ENCODE peak calls at places on chromosomes 3 and 15, in nine cellular contexts. One of them, this sample, is unnamed.

GRCh38 chr3:158651192-158651591 is 6.9 kb downstream of the GFM1 start:
- DNase-seq in stimulated activated CD4-positive, alpha-beta T cell treated with anti-CD3 and anti-CD28 coated beads, Interleukin-1b, Interleukin-23, amount 100 ng/mL, for 1 hour: no peak
- DNase-seq in ascending aorta: no peak
- DNase-seq in stimulated activated naive CD8-positive, alpha-beta T cell treated with anti-CD3 and anti-CD28 coated beads, Interleukin-15, amount 100 ng/mL, for 72 hours: no peak
- DNase-seq in mucosa of gallbladder: no peak
- DNase-seq in nucleus accumbens: no peak
- DNase-seq in fibroblast of pulmonary artery: no peak
- DNase-seq in cardiac muscle cell: no peak
- DNase-seq in left ventricle myocardium inferior: no peak
- DNase-seq in this sample: no peak

GRCh38 chr3:127074900-127075360 is 92.0 kb downstream of the PLXNA1 start:
- DNase-seq in fibroblast of pulmonary artery: peak; percentile 58
- DNase-seq in nucleus accumbens: no peak
- DNase-seq in ascending aorta: no peak
- DNase-seq in stimulated activated naive CD8-positive, alpha-beta T cell treated with anti-CD3 and anti-CD28 coated beads, Interleukin-15, amount 100 ng/mL, for 72 hours: no peak
- DNase-seq in stimulated activated CD4-positive, alpha-beta T cell treated with anti-CD3 and anti-CD28 coated beads, Interleukin-1b, Interleukin-23, amount 100 ng/mL, for 1 hour: no peak
- DNase-seq in mucosa of gallbladder: no peak
- DNase-seq in cardiac muscle cell: peak; percentile 65
- DNase-seq in left ventricle myocardium inferior: no peak
- DNase-seq in this sample: no peak

GRCh38 chr15:69042531-69042930 is 28.0 kb downstream of the NOX5 start:
- DNase-seq in left ventricle myocardium inferior: no peak
- DNase-seq in stimulated activated CD4-positive, alpha-beta T cell treated with anti-CD3 and anti-CD28 coated beads, Interleukin-1b, Interleukin-23, amount 100 ng/mL, for 1 hour: no peak
- DNase-seq in fibroblast of pulmonary artery: no peak
- DNase-seq in mucosa of gallbladder: no peak
- DNase-seq in stimulated activated naive CD8-positive, alpha-beta T cell treated with anti-CD3 and anti-CD28 coated beads, Interleukin-15, amount 100 ng/mL, for 72 hours: no peak
- DNase-seq in nucleus accumbens: no peak
- DNase-seq in ascending aorta: no peak
- DNase-seq in cardiac muscle cell: no peak
- DNase-seq in this sample: no peak

GRCh38 chr3:137121704-137122314 is 164.0 kb downstream of the IL20RB start:
- DNase-seq in stimulated activated CD4-positive, alpha-beta T cell treated with anti-CD3 and anti-CD28 coated beads, Interleukin-1b, Interleukin-23, amount 100 ng/mL, for 1 hour: no peak
- DNase-seq in cardiac muscle cell: peak; percentile 60
- DNase-seq in stimulated activated naive CD8-positive, alpha-beta T cell treated with anti-CD3 and anti-CD28 coated beads, Interleukin-15, amount 100 ng/mL, for 72 hours: peak; percentile 15
- DNase-seq in left ventricle myocardium inferior: no peak
- DNase-seq in nucleus accumbens: no peak
- DNase-seq in mucosa of gallbladder: peak; percentile 20
- DNase-seq in fibroblast of pulmonary artery: peak; percentile 51
- DNase-seq in ascending aorta: no peak
- DNase-seq in this sample: no peak

GRCh38 chr3:173584834-173585831 is 187.6 kb downstream of the NLGN1 start:
- DNase-seq in left ventricle myocardium inferior: peak; percentile 25
- DNase-seq in stimulated activated naive CD8-positive, alpha-beta T cell treated with anti-CD3 and anti-CD28 coated beads, Interleukin-15, amount 100 ng/mL, for 72 hours: no peak
- DNase-seq in ascending aorta: no peak
- DNase-seq in nucleus accumbens: peak; percentile 15
- DNase-seq in cardiac muscle cell: peak; percentile 47
- DNase-seq in mucosa of gallbladder: peak; percentile 49
- DNase-seq in stimulated activated CD4-positive, alpha-beta T cell treated with anti-CD3 and anti-CD28 coated beads, Interleukin-1b, Interleukin-23, amount 100 ng/mL, for 1 hour: no peak
- DNase-seq in fibroblast of pulmonary artery: peak; percentile 38
- DNase-seq in this sample: no peak

GRCh38 chr15:77107068-77107467 is 36.2 kb upstream of the TSPAN3 start:
- DNase-seq in cardiac muscle cell: peak; percentile 77
- DNase-seq in fibroblast of pulmonary artery: peak; percentile 52
- DNase-seq in mucosa of gallbladder: peak; percentile 52
- DNase-seq in ascending aorta: no peak
- DNase-seq in stimulated activated naive CD8-positive, alpha-beta T cell treated with anti-CD3 and anti-CD28 coated beads, Interleukin-15, amount 100 ng/mL, for 72 hours: no peak
- DNase-seq in left ventricle myocardium inferior: peak; percentile 65
- DNase-seq in nucleus accumbens: no peak
- DNase-seq in stimulated activated CD4-positive, alpha-beta T cell treated with anti-CD3 and anti-CD28 coated beads, Interleukin-1b, Interleukin-23, amount 100 ng/mL, for 1 hour: no peak
- DNase-seq in this sample: no peak

GRCh38 chr3:71101014-71101413 is 482.5 kb downstream of the FOXP1 start:
- DNase-seq in mucosa of gallbladder: no peak
- DNase-seq in left ventricle myocardium inferior: no peak
- DNase-seq in stimulated activated CD4-positive, alpha-beta T cell treated with anti-CD3 and anti-CD28 coated beads, Interleukin-1b, Interleukin-23, amount 100 ng/mL, for 1 hour: no peak
- DNase-seq in cardiac muscle cell: no peak
- DNase-seq in nucleus accumbens: no peak
- DNase-seq in fibroblast of pulmonary artery: peak; percentile 45
- DNase-seq in ascending aorta: no peak
- DNase-seq in stimulated activated naive CD8-positive, alpha-beta T cell treated with anti-CD3 and anti-CD28 coated beads, Interleukin-15, amount 100 ng/mL, for 72 hours: no peak
- DNase-seq in this sample: no peak

GRCh38 chr3:125433611-125434041 is 58.5 kb upstream of the ZNF148 start:
- DNase-seq in left ventricle myocardium inferior: no peak
- DNase-seq in fibroblast of pulmonary artery: no peak
- DNase-seq in nucleus accumbens: no peak
- DNase-seq in stimulated activated naive CD8-positive, alpha-beta T cell treated with anti-CD3 and anti-CD28 coated beads, Interleukin-15, amount 100 ng/mL, for 72 hours: no peak
- DNase-seq in cardiac muscle cell: no peak
- DNase-seq in mucosa of gallbladder: no peak
- DNase-seq in stimulated activated CD4-positive, alpha-beta T cell treated with anti-CD3 and anti-CD28 coated beads, Interleukin-1b, Interleukin-23, amount 100 ng/mL, for 1 hour: no peak
- DNase-seq in ascending aorta: no peak
- DNase-seq in this sample: no peak

GRCh38 chr3:158847466-158847849 is 45.6 kb downstream of the MFSD1 start:
- DNase-seq in stimulated activated naive CD8-positive, alpha-beta T cell treated with anti-CD3 and anti-CD28 coated beads, Interleukin-15, amount 100 ng/mL, for 72 hours: no peak
- DNase-seq in nucleus accumbens: no peak
- DNase-seq in stimulated activated CD4-positive, alpha-beta T cell treated with anti-CD3 and anti-CD28 coated beads, Interleukin-1b, Interleukin-23, amount 100 ng/mL, for 1 hour: no peak
- DNase-seq in ascending aorta: no peak
- DNase-seq in fibroblast of pulmonary artery: peak; percentile 3
- DNase-seq in mucosa of gallbladder: no peak
- DNase-seq in left ventricle myocardium inferior: no peak
- DNase-seq in cardiac muscle cell: peak; percentile 8
- DNase-seq in this sample: no peak

GRCh38 chr15:85463273-85463937 is 83.0 kb downstream of the AKAP13 start:
- DNase-seq in nucleus accumbens: no peak
- DNase-seq in mucosa of gallbladder: no peak
- DNase-seq in fibroblast of pulmonary artery: no peak
- DNase-seq in left ventricle myocardium inferior: no peak
- DNase-seq in stimulated activated naive CD8-positive, alpha-beta T cell treated with anti-CD3 and anti-CD28 coated beads, Interleukin-15, amount 100 ng/mL, for 72 hours: no peak
- DNase-seq in stimulated activated CD4-positive, alpha-beta T cell treated with anti-CD3 and anti-CD28 coated beads, Interleukin-1b, Interleukin-23, amount 100 ng/mL, for 1 hour: no peak
- DNase-seq in ascending aorta: no peak
- DNase-seq in cardiac muscle cell: no peak
- DNase-seq in this sample: no peak

GRCh38 chr15:80773122-80773551 is 6.0 kb upstream of the CEMIP start:
- DNase-seq in left ventricle myocardium inferior: no peak
- DNase-seq in stimulated activated naive CD8-positive, alpha-beta T cell treated with anti-CD3 and anti-CD28 coated beads, Interleukin-15, amount 100 ng/mL, for 72 hours: no peak
- DNase-seq in ascending aorta: no peak
- DNase-seq in nucleus accumbens: no peak
- DNase-seq in cardiac muscle cell: no peak
- DNase-seq in fibroblast of pulmonary artery: no peak
- DNase-seq in stimulated activated CD4-positive, alpha-beta T cell treated with anti-CD3 and anti-CD28 coated beads, Interleukin-1b, Interleukin-23, amount 100 ng/mL, for 1 hour: no peak
- DNase-seq in mucosa of gallbladder: no peak
- DNase-seq in this sample: no peak

GRCh38 chr15:98549741-98550140 is 98.6 kb upstream of the IGF1R start:
- DNase-seq in left ventricle myocardium inferior: no peak
- DNase-seq in fibroblast of pulmonary artery: no peak
- DNase-seq in stimulated activated naive CD8-positive, alpha-beta T cell treated with anti-CD3 and anti-CD28 coated beads, Interleukin-15, amount 100 ng/mL, for 72 hours: no peak
- DNase-seq in nucleus accumbens: no peak
- DNase-seq in cardiac muscle cell: no peak
- DNase-seq in stimulated activated CD4-positive, alpha-beta T cell treated with anti-CD3 and anti-CD28 coated beads, Interleukin-1b, Interleukin-23, amount 100 ng/mL, for 1 hour: no peak
- DNase-seq in mucosa of gallbladder: no peak
- DNase-seq in ascending aorta: no peak
- DNase-seq in this sample: no peak

GRCh38 chr3:193078996-193079731 is 161.5 kb upstream of the MB21D2 start:
- DNase-seq in stimulated activated CD4-positive, alpha-beta T cell treated with anti-CD3 and anti-CD28 coated beads, Interleukin-1b, Interleukin-23, amount 100 ng/mL, for 1 hour: no peak
- DNase-seq in cardiac muscle cell: no peak
- DNase-seq in left ventricle myocardium inferior: no peak
- DNase-seq in stimulated activated naive CD8-positive, alpha-beta T cell treated with anti-CD3 and anti-CD28 coated beads, Interleukin-15, amount 100 ng/mL, for 72 hours: no peak
- DNase-seq in ascending aorta: no peak
- DNase-seq in fibroblast of pulmonary artery: no peak
- DNase-seq in mucosa of gallbladder: no peak
- DNase-seq in nucleus accumbens: no peak
- DNase-seq in this sample: no peak

GRCh38 chr3:191753186-191753585 is 292.2 kb downstream of the PYDC2 start:
- DNase-seq in cardiac muscle cell: no peak
- DNase-seq in left ventricle myocardium inferior: no peak
- DNase-seq in nucleus accumbens: no peak
- DNase-seq in ascending aorta: no peak
- DNase-seq in stimulated activated CD4-positive, alpha-beta T cell treated with anti-CD3 and anti-CD28 coated beads, Interleukin-1b, Interleukin-23, amount 100 ng/mL, for 1 hour: no peak
- DNase-seq in mucosa of gallbladder: no peak
- DNase-seq in stimulated activated naive CD8-positive, alpha-beta T cell treated with anti-CD3 and anti-CD28 coated beads, Interleukin-15, amount 100 ng/mL, for 72 hours: no peak
- DNase-seq in fibroblast of pulmonary artery: no peak
- DNase-seq in this sample: no peak

GRCh38 chr3:150107429-150108175 is 136.9 kb upstream of the PFN2 start:
- DNase-seq in stimulated activated naive CD8-positive, alpha-beta T cell treated with anti-CD3 and anti-CD28 coated beads, Interleukin-15, amount 100 ng/mL, for 72 hours: no peak
- DNase-seq in fibroblast of pulmonary artery: no peak
- DNase-seq in cardiac muscle cell: peak; percentile 17
- DNase-seq in stimulated activated CD4-positive, alpha-beta T cell treated with anti-CD3 and anti-CD28 coated beads, Interleukin-1b, Interleukin-23, amount 100 ng/mL, for 1 hour: no peak
- DNase-seq in nucleus accumbens: no peak
- DNase-seq in left ventricle myocardium inferior: no peak
- DNase-seq in ascending aorta: no peak
- DNase-seq in mucosa of gallbladder: no peak
- DNase-seq in this sample: no peak

GRCh38 chr3:43695443-43695842 is 4.7 kb downstream of the ABHD5 start:
- DNase-seq in fibroblast of pulmonary artery: peak; percentile 88
- DNase-seq in mucosa of gallbladder: no peak
- DNase-seq in stimulated activated naive CD8-positive, alpha-beta T cell treated with anti-CD3 and anti-CD28 coated beads, Interleukin-15, amount 100 ng/mL, for 72 hours: no peak
- DNase-seq in stimulated activated CD4-positive, alpha-beta T cell treated with anti-CD3 and anti-CD28 coated beads, Interleukin-1b, Interleukin-23, amount 100 ng/mL, for 1 hour: no peak
- DNase-seq in nucleus accumbens: no peak
- DNase-seq in cardiac muscle cell: peak; percentile 87
- DNase-seq in ascending aorta: no peak
- DNase-seq in left ventricle myocardium inferior: no peak
- DNase-seq in this sample: no peak

GRCh38 chr3:47612178-47612577 is 33.5 kb upstream of the CSPG5 start:
- DNase-seq in mucosa of gallbladder: no peak
- DNase-seq in cardiac muscle cell: peak; percentile 90
- DNase-seq in left ventricle myocardium inferior: no peak
- DNase-seq in stimulated activated naive CD8-positive, alpha-beta T cell treated with anti-CD3 and anti-CD28 coated beads, Interleukin-15, amount 100 ng/mL, for 72 hours: no peak
- DNase-seq in fibroblast of pulmonary artery: peak; percentile 89
- DNase-seq in nucleus accumbens: no peak
- DNase-seq in ascending aorta: no peak
- DNase-seq in stimulated activated CD4-positive, alpha-beta T cell treated with anti-CD3 and anti-CD28 coated beads, Interleukin-1b, Interleukin-23, amount 100 ng/mL, for 1 hour: no peak
- DNase-seq in this sample: no peak

GRCh38 chr3:159252772-159253384 is 451.0 kb downstream of the MFSD1 start:
- DNase-seq in left ventricle myocardium inferior: no peak
- DNase-seq in fibroblast of pulmonary artery: peak; percentile 81
- DNase-seq in cardiac muscle cell: peak; percentile 72
- DNase-seq in nucleus accumbens: no peak
- DNase-seq in stimulated activated naive CD8-positive, alpha-beta T cell treated with anti-CD3 and anti-CD28 coated beads, Interleukin-15, amount 100 ng/mL, for 72 hours: no peak
- DNase-seq in stimulated activated CD4-positive, alpha-beta T cell treated with anti-CD3 and anti-CD28 coated beads, Interleukin-1b, Interleukin-23, amount 100 ng/mL, for 1 hour: no peak
- DNase-seq in mucosa of gallbladder: no peak
- DNase-seq in ascending aorta: no peak
- DNase-seq in this sample: no peak

GRCh38 chr3:49553320-49553689 is 972 bp upstream of the BSN start:
- DNase-seq in stimulated activated naive CD8-positive, alpha-beta T cell treated with anti-CD3 and anti-CD28 coated beads, Interleukin-15, amount 100 ng/mL, for 72 hours: no peak
- DNase-seq in left ventricle myocardium inferior: no peak
- DNase-seq in fibroblast of pulmonary artery: peak; percentile 57
- DNase-seq in mucosa of gallbladder: no peak
- DNase-seq in stimulated activated CD4-positive, alpha-beta T cell treated with anti-CD3 and anti-CD28 coated beads, Interleukin-1b, Interleukin-23, amount 100 ng/mL, for 1 hour: no peak
- DNase-seq in nucleus accumbens: no peak
- DNase-seq in ascending aorta: no peak
- DNase-seq in cardiac muscle cell: peak; percentile 62
- DNase-seq in this sample: no peak

GRCh38 chr3:54146383-54147239 is 24.3 kb downstream of the CACNA2D3 start:
- DNase-seq in fibroblast of pulmonary artery: peak; percentile 44
- DNase-seq in stimulated activated naive CD8-positive, alpha-beta T cell treated with anti-CD3 and anti-CD28 coated beads, Interleukin-15, amount 100 ng/mL, for 72 hours: no peak
- DNase-seq in left ventricle myocardium inferior: peak; percentile 52
- DNase-seq in ascending aorta: no peak
- DNase-seq in nucleus accumbens: peak; percentile 14
- DNase-seq in mucosa of gallbladder: peak; percentile 29
- DNase-seq in stimulated activated CD4-positive, alpha-beta T cell treated with anti-CD3 and anti-CD28 coated beads, Interleukin-1b, Interleukin-23, amount 100 ng/mL, for 1 hour: no peak
- DNase-seq in cardiac muscle cell: peak; percentile 58
- DNase-seq in this sample: no peak

GRCh38 chr3:52820741-52821140 is 9.7 kb downstream of the ITIH4 start:
- DNase-seq in left ventricle myocardium inferior: no peak
- DNase-seq in cardiac muscle cell: peak; percentile 26
- DNase-seq in nucleus accumbens: no peak
- DNase-seq in stimulated activated CD4-positive, alpha-beta T cell treated with anti-CD3 and anti-CD28 coated beads, Interleukin-1b, Interleukin-23, amount 100 ng/mL, for 1 hour: no peak
- DNase-seq in stimulated activated naive CD8-positive, alpha-beta T cell treated with anti-CD3 and anti-CD28 coated beads, Interleukin-15, amount 100 ng/mL, for 72 hours: peak; percentile 30
- DNase-seq in fibroblast of pulmonary artery: peak; percentile 22
- DNase-seq in ascending aorta: no peak
- DNase-seq in mucosa of gallbladder: no peak
- DNase-seq in this sample: peak; percentile 65

GRCh38 chr15:101026686-101027272 is 107.6 kb downstream of the LRRK1 start:
- DNase-seq in ascending aorta: no peak
- DNase-seq in nucleus accumbens: no peak
- DNase-seq in left ventricle myocardium inferior: no peak
- DNase-seq in mucosa of gallbladder: peak; percentile 6
- DNase-seq in stimulated activated CD4-positive, alpha-beta T cell treated with anti-CD3 and anti-CD28 coated beads, Interleukin-1b, Interleukin-23, amount 100 ng/mL, for 1 hour: no peak
- DNase-seq in cardiac muscle cell: no peak
- DNase-seq in stimulated activated naive CD8-positive, alpha-beta T cell treated with anti-CD3 and anti-CD28 coated beads, Interleukin-15, amount 100 ng/mL, for 72 hours: no peak
- DNase-seq in fibroblast of pulmonary artery: no peak
- DNase-seq in this sample: no peak

GRCh38 chr3:71684752-71685151 is 40.5 kb downstream of the EIF4E3 start:
- DNase-seq in nucleus accumbens: no peak
- DNase-seq in left ventricle myocardium inferior: no peak
- DNase-seq in ascending aorta: no peak
- DNase-seq in stimulated activated naive CD8-positive, alpha-beta T cell treated with anti-CD3 and anti-CD28 coated beads, Interleukin-15, amount 100 ng/mL, for 72 hours: no peak
- DNase-seq in fibroblast of pulmonary artery: peak; percentile 78
- DNase-seq in cardiac muscle cell: peak; percentile 84
- DNase-seq in mucosa of gallbladder: peak; percentile 56
- DNase-seq in stimulated activated CD4-positive, alpha-beta T cell treated with anti-CD3 and anti-CD28 coated beads, Interleukin-1b, Interleukin-23, amount 100 ng/mL, for 1 hour: no peak
- DNase-seq in this sample: no peak

GRCh38 chr3:160473233-160473632 is 23.6 kb upstream of the TRIM59 start:
- DNase-seq in fibroblast of pulmonary artery: peak; percentile 46
- DNase-seq in mucosa of gallbladder: no peak
- DNase-seq in cardiac muscle cell: peak; percentile 24
- DNase-seq in nucleus accumbens: no peak
- DNase-seq in left ventricle myocardium inferior: no peak
- DNase-seq in ascending aorta: no peak
- DNase-seq in stimulated activated naive CD8-positive, alpha-beta T cell treated with anti-CD3 and anti-CD28 coated beads, Interleukin-15, amount 100 ng/mL, for 72 hours: no peak
- DNase-seq in stimulated activated CD4-positive, alpha-beta T cell treated with anti-CD3 and anti-CD28 coated beads, Interleukin-1b, Interleukin-23, amount 100 ng/mL, for 1 hour: no peak
- DNase-seq in this sample: no peak

GRCh38 chr3:189457201-189457607 is 174.0 kb upstream of the TP63 start:
- DNase-seq in stimulated activated CD4-positive, alpha-beta T cell treated with anti-CD3 and anti-CD28 coated beads, Interleukin-1b, Interleukin-23, amount 100 ng/mL, for 1 hour: no peak
- DNase-seq in nucleus accumbens: no peak
- DNase-seq in fibroblast of pulmonary artery: no peak
- DNase-seq in ascending aorta: no peak
- DNase-seq in stimulated activated naive CD8-positive, alpha-beta T cell treated with anti-CD3 and anti-CD28 coated beads, Interleukin-15, amount 100 ng/mL, for 72 hours: no peak
- DNase-seq in mucosa of gallbladder: no peak
- DNase-seq in left ventricle myocardium inferior: no peak
- DNase-seq in cardiac muscle cell: peak; percentile 30
- DNase-seq in this sample: no peak

GRCh38 chr3:189797103-189797850 is 166.1 kb downstream of the TP63 start:
- DNase-seq in fibroblast of pulmonary artery: no peak
- DNase-seq in left ventricle myocardium inferior: no peak
- DNase-seq in ascending aorta: no peak
- DNase-seq in stimulated activated naive CD8-positive, alpha-beta T cell treated with anti-CD3 and anti-CD28 coated beads, Interleukin-15, amount 100 ng/mL, for 72 hours: no peak
- DNase-seq in mucosa of gallbladder: no peak
- DNase-seq in cardiac muscle cell: no peak
- DNase-seq in nucleus accumbens: no peak
- DNase-seq in stimulated activated CD4-positive, alpha-beta T cell treated with anti-CD3 and anti-CD28 coated beads, Interleukin-1b, Interleukin-23, amount 100 ng/mL, for 1 hour: no peak
- DNase-seq in this sample: no peak

GRCh38 chr15:25733036-25733855 is 129.9 kb downstream of the ATP10A start:
- DNase-seq in nucleus accumbens: no peak
- DNase-seq in left ventricle myocardium inferior: no peak
- DNase-seq in mucosa of gallbladder: no peak
- DNase-seq in stimulated activated naive CD8-positive, alpha-beta T cell treated with anti-CD3 and anti-CD28 coated beads, Interleukin-15, amount 100 ng/mL, for 72 hours: no peak
- DNase-seq in fibroblast of pulmonary artery: no peak
- DNase-seq in ascending aorta: no peak
- DNase-seq in stimulated activated CD4-positive, alpha-beta T cell treated with anti-CD3 and anti-CD28 coated beads, Interleukin-1b, Interleukin-23, amount 100 ng/mL, for 1 hour: no peak
- DNase-seq in cardiac muscle cell: no peak
- DNase-seq in this sample: no peak

GRCh38 chr3:64311424-64311920 is 86.2 kb upstream of the PRICKLE2 start:
- DNase-seq in mucosa of gallbladder: no peak
- DNase-seq in ascending aorta: no peak
- DNase-seq in stimulated activated naive CD8-positive, alpha-beta T cell treated with anti-CD3 and anti-CD28 coated beads, Interleukin-15, amount 100 ng/mL, for 72 hours: no peak
- DNase-seq in stimulated activated CD4-positive, alpha-beta T cell treated with anti-CD3 and anti-CD28 coated beads, Interleukin-1b, Interleukin-23, amount 100 ng/mL, for 1 hour: no peak
- DNase-seq in left ventricle myocardium inferior: no peak
- DNase-seq in nucleus accumbens: no peak
- DNase-seq in fibroblast of pulmonary artery: peak; percentile 56
- DNase-seq in cardiac muscle cell: no peak
- DNase-seq in this sample: no peak

GRCh38 chr15:31974154-31974794 is 56.0 kb upstream of the CHRNA7 start:
- DNase-seq in ascending aorta: no peak
- DNase-seq in stimulated activated CD4-positive, alpha-beta T cell treated with anti-CD3 and anti-CD28 coated beads, Interleukin-1b, Interleukin-23, amount 100 ng/mL, for 1 hour: no peak
- DNase-seq in fibroblast of pulmonary artery: no peak
- DNase-seq in mucosa of gallbladder: no peak
- DNase-seq in nucleus accumbens: no peak
- DNase-seq in stimulated activated naive CD8-positive, alpha-beta T cell treated with anti-CD3 and anti-CD28 coated beads, Interleukin-15, amount 100 ng/mL, for 72 hours: no peak
- DNase-seq in left ventricle myocardium inferior: no peak
- DNase-seq in cardiac muscle cell: no peak
- DNase-seq in this sample: no peak

GRCh38 chr3:128800241-128801187 is 74.5 kb downstream of the RAB7A start:
- DNase-seq in fibroblast of pulmonary artery: no peak
- DNase-seq in mucosa of gallbladder: no peak
- DNase-seq in left ventricle myocardium inferior: peak; percentile 51
- DNase-seq in stimulated activated CD4-positive, alpha-beta T cell treated with anti-CD3 and anti-CD28 coated beads, Interleukin-1b, Interleukin-23, amount 100 ng/mL, for 1 hour: no peak
- DNase-seq in nucleus accumbens: no peak
- DNase-seq in cardiac muscle cell: no peak
- DNase-seq in stimulated activated naive CD8-positive, alpha-beta T cell treated with anti-CD3 and anti-CD28 coated beads, Interleukin-15, amount 100 ng/mL, for 72 hours: peak; percentile 43
- DNase-seq in ascending aorta: no peak
- DNase-seq in this sample: no peak

GRCh38 chr3:64290161-64290560 is 64.9 kb upstream of the PRICKLE2 start:
- DNase-seq in ascending aorta: no peak
- DNase-seq in left ventricle myocardium inferior: no peak
- DNase-seq in stimulated activated naive CD8-positive, alpha-beta T cell treated with anti-CD3 and anti-CD28 coated beads, Interleukin-15, amount 100 ng/mL, for 72 hours: no peak
- DNase-seq in cardiac muscle cell: no peak
- DNase-seq in mucosa of gallbladder: no peak
- DNase-seq in fibroblast of pulmonary artery: no peak
- DNase-seq in stimulated activated CD4-positive, alpha-beta T cell treated with anti-CD3 and anti-CD28 coated beads, Interleukin-1b, Interleukin-23, amount 100 ng/mL, for 1 hour: no peak
- DNase-seq in nucleus accumbens: no peak
- DNase-seq in this sample: no peak

This sample was measured in B cell.